ENCODE peak calls at places on chromosome 10, in ten cellular contexts. E, Z, U, N, M, I, K, W, F and H are unnamed samples.

GRCh38 chr10:109851595-109851994 is 71.7 kb downstream of the XPNPEP1 start:
- DNase-seq in I (no peak), F (no peak), Z (no peak), N (no peak), E (no peak), K (no peak), W (no peak), M (no peak), U (no peak), H (no peak)

GRCh38 chr10:85548038-85548437 is 818.6 kb downstream of the GRID1 start:
- DNase-seq in E (peak; percentile 46), K (no peak), F (no peak), M (peak; percentile 40), U (peak; percentile 66), Z (peak; percentile 52), N (peak; percentile 57), W (no peak), I (no peak), H (no peak)

GRCh38 chr10:132303361-132304115 is 4.2 kb downstream of the STK32C start:
- DNase-seq in U (no peak), N (no peak), E (no peak), Z (no peak), I (no peak), F (no peak), M (no peak), W (no peak), K (no peak), H (no peak)

GRCh38 chr10:102834143-102834542 is 3.1 kb downstream of the CYP17A1 start:
- DNase-seq in U (peak; percentile 55), N (no peak), I (no peak), Z (no peak), M (no peak), E (no peak), F (no peak), K (no peak), W (no peak), H (no peak)

GRCh38 chr10:46516660-46517416 is 39.6 kb downstream of the GPRIN2 start:
- DNase-seq in I (no peak), W (peak; percentile 95), E (no peak), N (no peak), F (no peak), U (peak; percentile 13), K (no peak), M (no peak), Z (no peak), H (peak; percentile 92)

GRCh38 chr10:127549009-127549408 is at the start of gene NPS:
- DNase-seq in N (no peak), I (no peak), K (no peak), U (no peak), E (no peak), F (no peak), Z (no peak), W (no peak), M (no peak), H (no peak)

GRCh38 chr10:32171213-32171612 is 115.0 kb upstream of the KIF5B start:
- DNase-seq in K (no peak), M (no peak), N (no peak), Z (no peak), W (no peak), E (no peak), U (peak; percentile 86), I (no peak), F (no peak), H (no peak)

GRCh38 chr10:25666276-25666675 is 267.8 kb upstream of the MYO3A start:
- DNase-seq in N (no peak), I (no peak), U (no peak), K (no peak), F (no peak), M (peak; percentile 28), Z (no peak), W (no peak), E (no peak), H (no peak)

GRCh38 chr10:14583252-14583651 is 191.4 kb downstream of the FAM107B start:
- DNase-seq in W (no peak), I (no peak), Z (no peak), E (no peak), U (peak; percentile 54), F (peak; percentile 82), M (no peak), K (no peak), N (no peak), H (no peak)

GRCh38 chr10:127228195-127228785 is 31.9 kb upstream of the INSYN2A start:
- DNase-seq in K (no peak), F (no peak), Z (no peak), I (no peak), M (no peak), U (no peak), N (no peak), W (no peak), E (no peak), H (peak; percentile 48)

GRCh38 chr10:119803264-119803663 is 69.4 kb downstream of the MCMBP start:
- DNase-seq in M (no peak), N (no peak), K (no peak), W (peak; percentile 66), I (no peak), F (no peak), Z (no peak), E (no peak), U (no peak), H (peak; percentile 70)

GRCh38 chr10:71125749-71126107 is 86.6 kb upstream of the UNC5B start:
- DNase-seq in M (no peak), K (no peak), Z (no peak), W (no peak), I (no peak), U (no peak), F (no peak), E (no peak), N (no peak), H (no peak)

GRCh38 chr10:7189909-7190308 is 220.9 kb downstream of the SFMBT2 start:
- DNase-seq in U (no peak), Z (no peak), F (no peak), I (no peak), N (no peak), M (no peak), E (no peak), W (no peak), K (no peak), H (no peak)

GRCh38 chr10:80154978-80155695 is 22.6 kb downstream of the PLAC9 start:
- DNase-seq in K (no peak), W (peak; percentile 82), I (no peak), F (no peak), Z (no peak), U (no peak), E (no peak), M (no peak), N (no peak), H (peak; percentile 94)

GRCh38 chr10:99938563-99938962 is 71.2 kb downstream of the DNMBP start:
- DNase-seq in F (no peak), W (no peak), K (no peak), N (no peak), Z (no peak), M (no peak), U (no peak), E (no peak), I (no peak), H (no peak)

GRCh38 chr10:113071446-113071845 is 121.4 kb downstream of the TCF7L2 start:
- DNase-seq in N (peak; percentile 55), F (no peak), E (no peak), U (peak; percentile 75), Z (no peak), I (peak; percentile 84), K (no peak), M (no peak), W (no peak), H (no peak)

GRCh38 chr10:119919271-119919670 is 26.7 kb downstream of the SEC23IP start:
- DNase-seq in Z (no peak), U (no peak), F (no peak), N (no peak), M (no peak), I (no peak), W (no peak), E (no peak), K (no peak), H (peak; percentile 32)

GRCh38 chr10:93471110-93471651 is 11.0 kb downstream of the MYOF start:
- DNase-seq in W (peak; percentile 53), F (no peak), E (no peak), N (no peak), I (no peak), U (no peak), K (no peak), M (no peak), Z (peak; percentile 95), H (peak; percentile 95)

GRCh38 chr10:63681965-63682704 is 160.9 kb downstream of the REEP3 start:
- DNase-seq in Z (no peak), M (no peak), E (no peak), N (no peak), W (no peak), I (no peak), F (no peak), U (no peak), K (no peak), H (peak; percentile 98)

GRCh38 chr10:7410800-7411670 is at the start of gene SFMBT2:
- DNase-seq in F (peak; percentile 69), W (peak; percentile 92), Z (no peak), I (peak; percentile 81), E (peak; percentile 20), M (peak; percentile 82), N (peak; percentile 78), K (no peak), U (peak; percentile 43), H (peak; percentile 54)

GRCh38 chr10:35206274-35206673 is 79.6 kb downstream of the CREM start:
- DNase-seq in E (no peak), U (no peak), Z (no peak), K (no peak), F (no peak), N (no peak), W (no peak), I (no peak), M (no peak), H (no peak)